ENCODE peak calls at places on chromosome 2, in six cellular contexts. F, W, T, O, H and P are unnamed samples.

GRCh38 chr2:71609029-71609428 is 155.7 kb downstream of the DYSF start:
- DNase-seq in F (peak; percentile 71), W (peak; percentile 26), T (no peak), O (no peak), H (no peak), P (no peak)

GRCh38 chr2:16739778-16740581 is 74.3 kb upstream of the CYRIA start:
- DNase-seq in F (no peak), W (no peak), T (no peak), O (no peak), H (no peak), P (no peak)

GRCh38 chr2:164662066-164662465 is 40.8 kb upstream of the GRB14 start:
- DNase-seq in F (no peak), W (no peak), T (no peak), O (no peak), H (no peak), P (no peak)

GRCh38 chr2:46365913-46366674 is 68.9 kb downstream of the EPAS1 start:
- DNase-seq in F (peak; percentile 23), W (no peak), T (peak; percentile 29), O (no peak), H (peak; percentile 13), P (no peak)

GRCh38 chr2:240208631-240209211 is 68.3 kb upstream of the OTOS start:
- DNase-seq in F (no peak), W (no peak), T (peak; percentile 40), O (no peak), H (peak; percentile 43), P (no peak)

GRCh38 chr2:10762651-10763460 is 41.4 kb downstream of the ATP6V1C2 start:
- DNase-seq in F (no peak), W (no peak), T (no peak), O (no peak), H (no peak), P (no peak)

GRCh38 chr2:47512581-47513083 is 109.7 kb downstream of the MSH2 start:
- DNase-seq in F (peak; percentile 39), W (no peak), T (peak; percentile 56), O (no peak), H (peak; percentile 66), P (no peak)

GRCh38 chr2:147082850-147083522 is 761.8 kb upstream of the ACVR2A start:
- DNase-seq in F (peak; percentile 80), W (no peak), T (peak; percentile 9), O (peak; percentile 88), H (peak; percentile 44), P (peak; percentile 3)

GRCh38 chr2:181354626-181355025 is 102.6 kb upstream of the ITGA4 start:
- DNase-seq in F (no peak), W (no peak), T (peak; percentile 46), O (no peak), H (peak; percentile 68), P (peak; percentile 27)